ENCODE peak calls at places on chromosomes 16 and 17, in seven cellular contexts. Q, Z, P, K, O, J and S are unnamed samples.

GRCh38 chr17:9644910-9645751 is at the start of gene USP43:
- DNase-seq in Q (peak; percentile 94), O (peak; percentile 67), Z (no peak), K (peak; percentile 73), J (peak; percentile 19), P (no peak), S (no peak)

GRCh38 chr17:4789701-4789950 is 862 bp downstream of the GLTPD2 start:
- DNase-seq in Q (no peak), J (no peak), Z (no peak), P (no peak), O (no peak), K (no peak), S (no peak)

GRCh38 chr17:10556301-10557005 is 7.0 kb upstream of the MYH2 start:
- DNase-seq in P (no peak), O (no peak), J (no peak), K (no peak), Z (no peak), Q (no peak), S (no peak)

GRCh38 chr17:35286120-35286781 is 43.4 kb downstream of the SLFN5 start:
- DNase-seq in Q (no peak), K (no peak), Z (no peak), P (no peak), J (no peak), O (no peak), S (no peak)

GRCh38 chr17:33038740-33039139 is 47.1 kb downstream of the SPACA3 start:
- DNase-seq in Q (peak; percentile 88), K (peak; percentile 73), J (peak; percentile 15), P (no peak), O (no peak), Z (no peak), S (peak; percentile 26)

GRCh38 chr17:48586355-48586924 is 3.6 kb downstream of the HOXB3 start:
- DNase-seq in P (no peak), O (peak; percentile 76), Q (peak; percentile 78), J (no peak), K (peak; percentile 64), Z (no peak), S (no peak)

GRCh38 chr16:1193143-1193824 is 31.8 kb downstream of the TPSG1 start:
- DNase-seq in P (no peak), J (peak; percentile 21), O (no peak), Z (no peak), K (no peak), Q (peak; percentile 68), S (no peak)

GRCh38 chr17:32569171-32570080 is 82.6 kb downstream of the CDK5R1 start:
- DNase-seq in Z (no peak), K (no peak), P (no peak), O (no peak), J (no peak), Q (no peak), S (no peak)

GRCh38 chr17:3043737-3044365 is 19.6 kb downstream of the OR1D5 start:
- DNase-seq in K (peak; percentile 19), J (no peak), Z (no peak), P (peak; percentile 76), Q (peak; percentile 58), O (no peak), S (no peak)

GRCh38 chr16:76278976-76279375 is 1.8 kb downstream of the CNTNAP4 start:
- DNase-seq in P (no peak), K (peak; percentile 41), J (no peak), Q (peak; percentile 17), O (no peak), Z (no peak), S (no peak)

GRCh38 chr17:50151937-50152547 is 1.6 kb upstream of the PPP1R9B start:
- DNase-seq in Z (peak; percentile 58), J (peak; percentile 71), P (peak; percentile 90), K (peak; percentile 90), Q (peak; percentile 93), O (peak; percentile 83), S (peak; percentile 80)

GRCh38 chr17:42720996-42721583 is 23.8 kb downstream of the EZH1 start:
- DNase-seq in Q (peak; percentile 67), J (peak; percentile 53), O (peak; percentile 66), P (no peak), K (peak; percentile 79), Z (no peak), S (no peak)

GRCh38 chr17:61406871-61407210 is 7.2 kb downstream of the TBX2 start:
- DNase-seq in K (no peak), Z (no peak), P (peak; percentile 40), Q (no peak), O (peak; percentile 41), J (no peak), S (no peak)

GRCh38 chr17:38719284-38719942 is 10.7 kb upstream of the CISD3 start:
- DNase-seq in J (no peak), Z (no peak), O (no peak), K (no peak), Q (peak; percentile 89), P (no peak), S (no peak)

GRCh38 chr16:70634861-70635260 is 11.5 kb upstream of the IL34 start:
- DNase-seq in J (no peak), Q (no peak), O (no peak), P (no peak), K (no peak), Z (no peak), S (no peak)

GRCh38 chr16:4737545-4737944 is 3.2 kb downstream of the DNAAF8 start:
- DNase-seq in Z (no peak), O (no peak), J (no peak), P (no peak), K (no peak), Q (no peak), S (no peak)

GRCh38 chr16:27625050-27625697 is 75.2 kb downstream of the KATNIP start:
- DNase-seq in O (no peak), Q (no peak), P (no peak), K (no peak), Z (no peak), J (no peak), S (no peak)

GRCh38 chr17:50128441-50129302 is 1.3 kb downstream of the SAMD14 start:
- DNase-seq in K (no peak), O (no peak), Q (peak; percentile 83), Z (no peak), J (no peak), P (peak; percentile 86), S (no peak)

GRCh38 chr17:34623856-34624766 is 44.7 kb downstream of the TMEM132E start:
- DNase-seq in Z (no peak), Q (peak; percentile 78), K (no peak), P (no peak), J (no peak), O (no peak), S (no peak)

GRCh38 chr17:4678448-4679026 is 25.4 kb downstream of the PELP1 start:
- DNase-seq in K (peak; percentile 76), J (no peak), O (no peak), Q (no peak), P (no peak), Z (no peak), S (no peak)

GRCh38 chr16:84726670-84727467 is 27.1 kb downstream of the USP10 start:
- DNase-seq in P (no peak), Z (no peak), Q (no peak), J (no peak), K (no peak), O (no peak), S (no peak)

GRCh38 chr16:48409839-48410610 is 24.8 kb upstream of the SIAH1 start:
- DNase-seq in K (peak; percentile 77), O (no peak), J (no peak), P (no peak), Z (no peak), Q (no peak), S (no peak)

GRCh38 chr17:73011016-73011486 is 81.4 kb downstream of the SLC39A11 start:
- DNase-seq in P (no peak), O (no peak), J (no peak), Q (no peak), Z (no peak), K (no peak), S (no peak)

GRCh38 chr16:73066927-73067670 is 19.2 kb upstream of the ZFHX3 start:
- DNase-seq in O (no peak), Q (peak; percentile 72), K (no peak), Z (no peak), P (no peak), J (no peak), S (no peak)

GRCh38 chr17:74862108-74862901 is 2.6 kb upstream of the GRIN2C start:
- DNase-seq in Z (no peak), O (peak; percentile 89), K (peak; percentile 59), P (peak; percentile 90), J (no peak), Q (peak; percentile 98), S (peak; percentile 36)

GRCh38 chr17:82377924-82378740 is 6.6 kb downstream of the UTS2R start:
- DNase-seq in O (no peak), Z (no peak), J (no peak), Q (no peak), P (peak; percentile 81), K (no peak), S (no peak)

GRCh38 chr17:8912060-8912981 is 44.8 kb upstream of the PIK3R6 start:
- DNase-seq in Z (no peak), K (no peak), O (no peak), P (no peak), J (no peak), Q (no peak), S (no peak)

GRCh38 chr16:16861546-16861945 is 482.6 kb downstream of the NPIPA7 start:
- DNase-seq in J (peak; percentile 20), O (peak; percentile 75), K (peak; percentile 41), Z (peak; percentile 1), Q (peak; percentile 63), P (no peak), S (peak; percentile 27)